ENCODE peak calls at places on chromosomes 1 and 21, in four cellular contexts. C is stimulated activated CD8-positive, alpha-beta memory T cell treated with anti-CD3 and anti-CD28 coated beads, Interleukin-15, amount 100 ng/mL, for 4 hours; H is activated naive CD4-positive, alpha-beta T cell treated with anti-CD3 and anti-CD28 coated beads, Interleukin-2, amount 50 U/mL, for 16 hours; G is brain microvascular endothelial cell. E is an unnamed sample.

GRCh38 chr1:15802234-15802965 is 5.0 kb downstream of the UQCRHL start:
- DNase-seq in C (no peak), H (no peak), G (no peak), E (no peak)

GRCh38 chr1:236522937-236523703 is 662 bp upstream of the LGALS8 start:
- DNase-seq in C (no peak), H (no peak), G (no peak), E (peak; percentile 17)

GRCh38 chr1:109392037-109392787 is 5.5 kb downstream of the SORT1 start:
- DNase-seq in C (no peak), H (no peak), G (no peak), E (no peak)

GRCh38 chr1:60589046-60589748 is 493.2 kb upstream of the NFIA start:
- DNase-seq in C (no peak), H (no peak), G (peak; percentile 14), E (peak; percentile 38)

GRCh38 chr1:27144349-27144748 is 10.6 kb downstream of the SLC9A1 start:
- DNase-seq in C (no peak), H (no peak), G (no peak), E (no peak)

GRCh38 chr1:87644033-87644432 is 315.4 kb downstream of the LMO4 start:
- DNase-seq in C (no peak), H (no peak), G (no peak), E (no peak)

GRCh38 chr1:3902111-3902511 is 2.0 kb upstream of the C1orf174 start:
- DNase-seq in C (no peak), H (no peak), G (no peak), E (no peak)

GRCh38 chr1:24384251-24385090 is 29.1 kb downstream of the STPG1 start:
- DNase-seq in C (no peak), H (peak; percentile 36), G (peak; percentile 64), E (no peak)

GRCh38 chr21:41823166-41823565 is 56.0 kb downstream of the PRDM15 start:
- DNase-seq in C (no peak), H (no peak), G (no peak), E (no peak)

GRCh38 chr1:245091818-245092637 is 62.8 kb upstream of the KIF26B start:
- DNase-seq in C (no peak), H (no peak), G (peak; percentile 99), E (peak; percentile 100)

GRCh38 chr1:21645550-21645949 is 23.6 kb downstream of the RAP1GAP start:
- DNase-seq in C (no peak), H (no peak), G (no peak), E (no peak)

GRCh38 chr21:37365657-37366487 is 701 bp upstream of the DYRK1A start:
- DNase-seq in C (no peak), H (peak; percentile 64), G (peak; percentile 20), E (peak; percentile 78)

GRCh38 chr1:147622731-147623130 is 47.6 kb downstream of the ACP6 start:
- DNase-seq in C (no peak), H (no peak), G (peak; percentile 14), E (no peak)

GRCh38 chr1:53734650-53735211 is 4.2 kb downstream of the GLIS1 start:
- DNase-seq in C (no peak), H (no peak), G (peak; percentile 90), E (no peak)

GRCh38 chr21:35212393-35213127 is 163.5 kb upstream of the RUNX1 start:
- DNase-seq in C (no peak), H (no peak), G (no peak), E (peak; percentile 20)

GRCh38 chr1:156336242-156336641 is 1.9 kb downstream of the CCT3 start:
- DNase-seq in C (no peak), H (no peak), G (no peak), E (peak; percentile 35)

GRCh38 chr1:53371851-53372250 is 44.0 kb upstream of the LRP8 start:
- DNase-seq in C (no peak), H (no peak), G (no peak), E (no peak)

GRCh38 chr1:95084317-95085176 is 11.8 kb upstream of the ALG14 start:
- DNase-seq in C (no peak), H (no peak), G (peak; percentile 14), E (peak; percentile 9)

GRCh38 chr1:18962855-18963737 is 6.6 kb upstream of the IFFO2 start:
- DNase-seq in C (no peak), H (no peak), G (no peak), E (no peak)

GRCh38 chr1:108816049-108816882 is 40.6 kb downstream of the AKNAD1 start:
- DNase-seq in C (no peak), H (no peak), G (peak; percentile 91), E (peak; percentile 97)

GRCh38 chr1:166511754-166512153 is 327.5 kb upstream of the POGK start:
- DNase-seq in C (no peak), H (no peak), G (no peak), E (no peak)

GRCh38 chr1:66552829-66553228 is 18.9 kb downstream of the SGIP1 start:
- DNase-seq in C (no peak), H (no peak), G (no peak), E (no peak)

GRCh38 chr1:203038217-203038741 is 12.0 kb downstream of the PPFIA4 start:
- DNase-seq in C (no peak), H (no peak), G (peak; percentile 32), E (no peak)

GRCh38 chr1:52554756-52555155 is 1.9 kb upstream of the TUT4 start:
- DNase-seq in C (no peak), H (no peak), G (no peak), E (no peak)

GRCh38 chr1:71242239-71242638 is 161.4 kb upstream of the ZRANB2 start:
- DNase-seq in C (no peak), H (no peak), G (no peak), E (no peak)

GRCh38 chr1:2194319-2194897 is at the start of gene FAAP20:
- DNase-seq in C (peak; percentile 66), H (peak; percentile 67), G (peak; percentile 46), E (no peak)

GRCh38 chr21:41112740-41113692 is 54.9 kb upstream of the BACE2 start:
- DNase-seq in C (no peak), H (no peak), G (peak; percentile 80), E (no peak)

GRCh38 chr21:38478782-38479181 is 19.5 kb downstream of the ERG start:
- DNase-seq in C (no peak), H (no peak), G (peak; percentile 74), E (no peak)

GRCh38 chr1:234111458-234112142 is 207.1 kb downstream of the SLC35F3 start:
- DNase-seq in C (no peak), H (no peak), G (peak; percentile 7), E (no peak)

GRCh38 chr1:77511440-77511840 is 171.0 kb downstream of the ZZZ3 start:
- DNase-seq in C (no peak), H (no peak), G (peak; percentile 69), E (peak; percentile 87)

GRCh38 chr1:24966724-24967346 is 36.8 kb upstream of the RUNX3 start:
- DNase-seq in C (no peak), H (peak; percentile 56), G (peak; percentile 94), E (no peak)

GRCh38 chr1:75502776-75503175 is 108.1 kb downstream of the SLC44A5 start:
- DNase-seq in C (no peak), H (no peak), G (no peak), E (peak; percentile 51)

GRCh38 chr1:239819075-239819474 is 272.6 kb upstream of the FMN2 start:
- DNase-seq in C (no peak), H (no peak), G (no peak), E (no peak)

GRCh38 chr1:192538407-192539311 is 36.9 kb upstream of the RGS1 start:
- DNase-seq in C (no peak), H (no peak), G (no peak), E (no peak)

GRCh38 chr1:185342672-185343259 is 25.7 kb upstream of the IVNS1ABP start:
- DNase-seq in C (no peak), H (no peak), G (no peak), E (no peak)

GRCh38 chr1:230424440-230425251 is 1.5 kb downstream of the PGBD5 start:
- DNase-seq in C (no peak), H (no peak), G (no peak), E (no peak)